ENCODE peak calls at places on chromosomes 1 and 21, in seven cellular contexts. A is effector memory CD4-positive, alpha-beta T cell; I is CD8-positive, alpha-beta memory T cell; B is tibial nerve; Q is GM23338; R is uterus; H is mucosa of descending colon. U is an unnamed sample.

GRCh38 chr1:38138498-38139233 is 92.1 kb upstream of the POU3F1 start:
- DNase-seq in H (peak; percentile 51), I (no peak), Q (no peak), R (peak; percentile 72), A (no peak), B (peak; percentile 37), U (no peak)

GRCh38 chr1:9200441-9200840 is 34.1 kb upstream of the H6PD start:
- DNase-seq in B (no peak), I (no peak), R (no peak), Q (no peak), H (no peak), A (no peak), U (no peak)

GRCh38 chr1:156401681-156402081 is 32.7 kb downstream of the RHBG start:
- DNase-seq in H (no peak), I (no peak), R (no peak), Q (peak; percentile 88), B (no peak), A (no peak), U (no peak)

GRCh38 chr1:41936107-41936506 is 17.4 kb upstream of the HIVEP3 start:
- DNase-seq in Q (no peak), I (no peak), B (no peak), A (no peak), H (no peak), R (no peak), U (no peak)

GRCh38 chr1:217717959-217718358 is 86.8 kb downstream of the SPATA17 start:
- DNase-seq in I (no peak), R (no peak), A (no peak), Q (no peak), H (no peak), B (no peak), U (no peak)

GRCh38 chr1:244065960-244066388 is 14.9 kb downstream of the ZBTB18 start:
- DNase-seq in R (no peak), I (no peak), H (no peak), A (no peak), Q (no peak), B (no peak), U (no peak)

GRCh38 chr1:107460009-107460408 is 319.2 kb downstream of the NTNG1 start:
- DNase-seq in R (no peak), Q (no peak), B (no peak), A (no peak), H (no peak), I (no peak), U (no peak)

GRCh38 chr1:244730153-244730933 is 77.4 kb downstream of the DESI2 start:
- DNase-seq in H (peak; percentile 45), B (no peak), Q (peak; percentile 73), R (peak; percentile 43), I (peak; percentile 9), A (no peak), U (no peak)

GRCh38 chr21:36127250-36127904 is 7.5 kb upstream of the CBR3 start:
- DNase-seq in Q (no peak), R (no peak), B (no peak), H (no peak), I (no peak), A (no peak), U (no peak)

GRCh38 chr1:116677474-116678062 is 10.0 kb upstream of the IGSF3 start:
- DNase-seq in B (no peak), R (no peak), Q (no peak), A (no peak), I (no peak), H (no peak), U (no peak)

GRCh38 chr1:99264201-99265021 is at the start of gene PLPPR4:
- DNase-seq in B (no peak), A (no peak), H (peak; percentile 39), I (no peak), R (peak; percentile 17), Q (peak; percentile 82), U (no peak)

GRCh38 chr1:2331200-2331544 is 60.2 kb downstream of the MORN1 start:
- DNase-seq in I (no peak), B (no peak), R (no peak), H (no peak), Q (no peak), A (no peak), U (no peak)

GRCh38 chr1:161216945-161217712 is 2.0 kb downstream of the FCER1G start:
- DNase-seq in B (no peak), I (no peak), H (no peak), Q (no peak), A (no peak), R (no peak), U (no peak)

GRCh38 chr1:109396971-109397370 is 747 bp downstream of the SORT1 start:
- DNase-seq in A (no peak), H (peak; percentile 47), B (no peak), I (no peak), Q (no peak), R (no peak), U (no peak)

GRCh38 chr1:179021873-179022272 is 3.8 kb upstream of the FAM20B start:
- DNase-seq in Q (no peak), I (no peak), A (no peak), B (no peak), R (no peak), H (no peak), U (no peak)

GRCh38 chr1:5371270-5371669 is 621.0 kb downstream of the NPHP4 start:
- DNase-seq in R (no peak), I (no peak), B (no peak), H (no peak), Q (no peak), A (no peak), U (no peak)

GRCh38 chr1:16032388-16033100 is 10.7 kb downstream of the CLCNKA start:
- DNase-seq in Q (peak; percentile 99), R (peak; percentile 88), I (peak; percentile 21), H (peak; percentile 86), A (no peak), B (peak; percentile 70), U (peak; percentile 89)

GRCh38 chr1:32769524-32770220 is 47.5 kb downstream of the YARS1 start:
- DNase-seq in H (no peak), A (no peak), R (no peak), I (no peak), Q (no peak), B (no peak), U (no peak)

GRCh38 chr1:201184307-201184706 is 6.3 kb upstream of the IGFN1 start:
- DNase-seq in B (no peak), A (no peak), H (no peak), Q (no peak), R (no peak), I (no peak), U (no peak)

GRCh38 chr1:38605091-38605490 is 254.5 kb downstream of the RRAGC start:
- DNase-seq in B (no peak), H (no peak), A (no peak), R (no peak), Q (no peak), I (no peak), U (no peak)

GRCh38 chr1:2234762-2235113 is 6.6 kb downstream of the SKI start:
- DNase-seq in A (peak; percentile 54), B (no peak), H (peak; percentile 47), Q (peak; percentile 0), I (no peak), R (no peak), U (no peak)

GRCh38 chr1:226424228-226425003 is 16.5 kb upstream of the PARP1 start:
- DNase-seq in H (no peak), I (peak; percentile 20), R (no peak), B (no peak), Q (peak; percentile 42), A (no peak), U (no peak)

GRCh38 chr1:199855580-199855979 is 171.9 kb upstream of the NR5A2 start:
- DNase-seq in H (no peak), A (no peak), I (no peak), B (no peak), R (no peak), Q (no peak), U (no peak)

GRCh38 chr1:225885336-225885735 is 3.2 kb upstream of the TMEM63A start:
- DNase-seq in R (no peak), Q (no peak), H (no peak), I (no peak), B (no peak), A (no peak), U (no peak)

GRCh38 chr21:38012700-38013099 is 96.4 kb upstream of the KCNJ6 start:
- DNase-seq in I (no peak), B (no peak), R (no peak), A (no peak), H (no peak), Q (no peak), U (no peak)

GRCh38 chr1:3501856-3502665 is 47.6 kb downstream of the ARHGEF16 start:
- DNase-seq in Q (peak; percentile 88), I (no peak), R (no peak), B (peak; percentile 74), A (peak; percentile 20), H (peak; percentile 59), U (peak; percentile 52)

GRCh38 chr1:1040004-1040991 is 20.4 kb downstream of the AGRN start:
- DNase-seq in B (peak; percentile 59), R (peak; percentile 71), I (peak; percentile 80), A (peak; percentile 80), H (peak; percentile 86), Q (peak; percentile 93), U (no peak)
- H3K4me3 ChIP-seq in B (peak overlapping the region; percentile 27), R (peak overlapping the region; percentile 34), I (peak overlapping the region; percentile 50), A (peak overlapping the region; percentile 48), H (no peak overlapping the region), Q (peak overlapping the region; percentile 54), U (peak overlapping the region; percentile 12)

DNA sequence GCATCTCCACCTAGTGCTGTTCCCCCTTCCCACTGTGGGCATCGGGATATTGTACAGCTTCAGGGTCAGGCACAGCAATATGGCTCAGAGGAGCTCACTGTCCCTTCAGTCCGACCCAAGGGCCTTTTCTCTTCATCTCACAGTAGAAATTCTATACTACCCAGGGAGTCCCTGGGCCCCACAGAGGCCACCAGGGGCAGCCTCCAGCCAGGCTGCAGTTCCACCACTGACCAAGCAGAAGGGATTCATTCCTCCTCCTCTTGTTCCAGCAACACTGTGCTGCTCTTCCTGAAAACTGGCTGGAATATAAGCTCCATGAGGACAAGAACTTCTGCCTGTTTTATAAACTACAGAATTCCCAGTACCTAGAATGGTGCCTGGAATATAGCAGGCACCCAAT is 70.5 kb downstream of the CD34 start:
- DNase-seq in A (no peak), B (no peak), R (no peak), Q (peak; percentile 25), I (no peak), H (no peak), U (no peak)
- H3K4me1 ChIP-seq in A (peaks cover 18% of the 10 kb centered on the region), B (peaks cover 34% of the 10 kb centered on the region), R (peaks cover 10% of the 10 kb centered on the region), Q (no peaks in the 10 kb centered on the region), I (peaks cover 69% of the 10 kb centered on the region), H (peaks cover 15% of the 10 kb centered on the region), U (no peaks in the 10 kb centered on the region)

GRCh38 chr1:184050631-184051030 is 899 bp upstream of the TSEN15 start:
- DNase-seq in A (no peak), Q (no peak), B (no peak), R (no peak), H (no peak), I (no peak), U (no peak)
- H3K4me3 ChIP-seq in A (peak overlapping the region; percentile 98), Q (peak overlapping the region; percentile 70), B (no peak overlapping the region), R (peak overlapping the region; percentile 88), H (no peak overlapping the region), I (peak overlapping the region; percentile 70), U (no peak overlapping the region)

GRCh38 chr1:239587066-239587465 is 200.7 kb downstream of the CHRM3 start:
- DNase-seq in Q (peak; percentile 11), A (no peak), R (no peak), B (no peak), H (peak; percentile 27), I (peak; percentile 67), U (no peak)
- H3K4me1 ChIP-seq in Q (no peaks in the 10 kb centered on the region), A (no peaks in the 10 kb centered on the region), R (no peaks in the 10 kb centered on the region), B (no peaks in the 10 kb centered on the region), H (no peaks in the 10 kb centered on the region), I (peaks cover 5% of the 10 kb centered on the region), U (no peaks in the 10 kb centered on the region)

U was measured in iPS DF 6.9.